ENCODE peak calls at places on chromosomes 7 and 10, in six cellular contexts. C, D, X, J, R and H are unnamed samples.

GRCh38 chr10:88152720-88153119 is 289.3 kb downstream of the PTEN start:
- DNase-seq in C (peak), D (peak), X (no peak), J (no peak), R (peak), H (no peak)

GRCh38 chr10:30742471-30742870 is 112.9 kb upstream of the LYZL2 start:
- DNase-seq in C (no peak), D (no peak), X (no peak), J (no peak), R (no peak), H (no peak)

GRCh38 chr7:2843711-2844152 is 376 bp downstream of the GNA12 start:
- DNase-seq in C (peak), D (no peak), X (no peak), J (no peak), R (peak), H (no peak)

GRCh38 chr10:120783901-120784300 is 67.3 kb upstream of the WDR11 start:
- DNase-seq in C (no peak), D (no peak), X (no peak), J (no peak), R (no peak), H (no peak)

GRCh38 chr10:68981074-68981473 is 7.5 kb upstream of the KIFBP start:
- DNase-seq in C (peak), D (peak), X (no peak), J (no peak), R (no peak), H (no peak)

GRCh38 chr10:92640110-92640509 is 47.2 kb downstream of the KIF11 start:
- DNase-seq in C (peak), D (no peak), X (no peak), J (no peak), R (peak), H (no peak)

GRCh38 chr10:100020161-100020882 is 10.6 kb upstream of the DNMBP start:
- DNase-seq in C (no peak), D (no peak), X (no peak), J (no peak), R (no peak), H (no peak)

GRCh38 chr7:4235596-4235995 is 446.5 kb upstream of the FOXK1 start:
- DNase-seq in C (no peak), D (no peak), X (no peak), J (no peak), R (no peak), H (no peak)

GRCh38 chr10:59692113-59692512 is 17.5 kb downstream of the SLC16A9 start:
- DNase-seq in C (no peak), D (no peak), X (no peak), J (no peak), R (no peak), H (no peak)

GRCh38 chr7:3067193-3067592 is 23.5 kb upstream of the CARD11 start:
- DNase-seq in C (no peak), D (no peak), X (no peak), J (no peak), R (no peak), H (no peak)

GRCh38 chr10:21499910-21500577 is 25.4 kb downstream of the SKIDA1 start:
- DNase-seq in C (peak), D (peak), X (no peak), J (peak), R (no peak), H (peak)

GRCh38 chr10:86480571-86480970 is 41.0 kb downstream of the WAPL start:
- DNase-seq in C (no peak), D (no peak), X (no peak), J (no peak), R (no peak), H (no peak)

GRCh38 chr7:151793531-151793935 is 83.4 kb downstream of the PRKAG2 start:
- DNase-seq in C (no peak), D (no peak), X (no peak), J (no peak), R (no peak), H (no peak)

GRCh38 chr10:17782921-17783665 is 26.1 kb upstream of the MRC1 start:
- DNase-seq in C (no peak), D (no peak), X (no peak), J (no peak), R (peak), H (no peak)

GRCh38 chr7:102891693-102892261 is 21.0 kb upstream of the LRRC17 start:
- DNase-seq in C (peak), D (no peak), X (no peak), J (no peak), R (peak), H (no peak)

GRCh38 chr7:12358694-12359093 is 45.0 kb downstream of the VWDE start:
- DNase-seq in C (no peak), D (no peak), X (no peak), J (no peak), R (peak), H (no peak)

GRCh38 chr10:17703706-17704105 is 48.3 kb upstream of the TMEM236 start:
- DNase-seq in C (no peak), D (no peak), X (no peak), J (no peak), R (no peak), H (no peak)

GRCh38 chr7:2937701-2938513 is 93.8 kb upstream of the GNA12 start:
- DNase-seq in C (no peak), D (no peak), X (no peak), J (no peak), R (no peak), H (peak)

GRCh38 chr7:120114626-120115025 is 158.3 kb upstream of the KCND2 start:
- DNase-seq in C (no peak), D (no peak), X (no peak), J (no peak), R (no peak), H (no peak)

GRCh38 chr7:41940760-41941343 is 238.0 kb upstream of the INHBA start:
- DNase-seq in C (peak), D (peak), X (peak), J (peak), R (peak), H (peak)

GRCh38 chr10:47092822-47093221 is 181.6 kb downstream of the PTPN20 start:
- DNase-seq in C (no peak), D (no peak), X (no peak), J (no peak), R (no peak), H (peak)

GRCh38 chr10:80468002-80468401 is 13.9 kb downstream of the TSPAN14 start:
- DNase-seq in C (no peak), D (peak), X (no peak), J (no peak), R (no peak), H (peak)

GRCh38 chr10:20879136-20879535 is 18.0 kb downstream of the NEBL start:
- DNase-seq in C (no peak), D (no peak), X (no peak), J (no peak), R (no peak), H (no peak)

GRCh38 chr7:135406908-135407307 is 103.0 kb downstream of the CNOT4 start:
- DNase-seq in C (no peak), D (no peak), X (no peak), J (no peak), R (peak), H (no peak)

GRCh38 chr7:135409845-135410545 is 99.9 kb downstream of the CNOT4 start:
- DNase-seq in C (no peak), D (no peak), X (no peak), J (no peak), R (no peak), H (no peak)

GRCh38 chr7:135405969-135406368 is 103.9 kb downstream of the CNOT4 start:
- DNase-seq in C (no peak), D (no peak), X (no peak), J (no peak), R (no peak), H (no peak)

GRCh38 chr7:135410546-135410942 is 99.4 kb downstream of the CNOT4 start:
- DNase-seq in C (no peak), D (no peak), X (no peak), J (no peak), R (no peak), H (no peak)

DNA sequence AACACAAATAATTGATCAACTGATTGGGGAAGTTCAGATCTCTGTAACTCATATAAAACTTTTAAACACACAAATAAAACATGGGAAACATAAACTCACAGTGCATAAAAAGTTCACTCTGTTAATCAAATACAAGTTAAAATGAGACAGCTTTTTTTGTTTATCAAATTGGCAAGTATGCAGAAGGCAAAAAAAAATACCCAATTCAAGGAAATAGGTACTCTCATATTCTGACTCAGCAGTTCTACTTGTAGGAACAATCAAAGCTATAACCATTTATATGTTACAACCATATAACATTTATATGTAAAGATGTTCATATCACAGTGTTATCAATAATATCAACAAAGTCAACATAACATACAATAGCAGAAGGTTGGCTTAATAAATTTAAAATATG is 102.0 kb downstream of the CNOT4 start:
- DNase-seq in C (no peak), D (no peak), X (no peak), J (no peak), R (no peak), H (no peak)
- H2BK15ac ChIP-seq in C (no peak), D (no peak), X (no peak), J (no peak), R (no peak), H (no peak)

GRCh38 chr10:103599211-103599610 is 105.7 kb downstream of the NEURL1 start:
- DNase-seq in C (no peak), D (no peak), X (no peak), J (no peak), R (no peak), H (no peak)

GRCh38 chr10:103598654-103599115 is 105.2 kb downstream of the NEURL1 start:
- DNase-seq in C (peak), D (peak), X (peak), J (peak), R (peak), H (peak)

GRCh38 chr10:103600956-103601569 is 107.6 kb downstream of the NEURL1 start:
- DNase-seq in C (no peak), D (no peak), X (no peak), J (no peak), R (no peak), H (no peak)

GRCh38 chr10:103599907-103600306 is 106.4 kb downstream of the NEURL1 start:
- DNase-seq in C (no peak), D (no peak), X (no peak), J (no peak), R (no peak), H (no peak)

DNA sequence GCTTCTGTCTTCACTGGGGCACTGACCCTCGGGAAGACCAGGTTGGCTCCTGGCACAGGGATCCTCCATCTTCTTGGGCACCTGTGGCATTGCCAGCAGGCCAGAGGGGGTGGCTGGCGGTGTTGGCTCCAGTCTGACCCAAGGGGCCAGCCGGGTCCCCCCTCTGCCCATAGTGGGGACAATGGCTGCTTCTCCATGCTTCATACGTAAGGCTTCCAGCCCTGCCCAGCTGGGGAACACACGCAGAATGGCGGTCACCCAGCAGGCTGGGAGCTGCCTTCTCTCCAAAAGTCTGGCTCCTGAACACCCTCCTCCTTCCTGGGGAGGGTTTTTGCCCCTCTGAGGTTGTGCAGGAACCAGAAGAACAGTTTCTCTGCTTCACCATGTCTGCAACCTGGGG is 106.8 kb downstream of the NEURL1 start:
- DNase-seq in C (no peak), D (no peak), X (no peak), J (no peak), R (no peak), H (no peak)
- H2BK15ac ChIP-seq in C (no peak), D (no peak), X (no peak), J (no peak), R (no peak), H (no peak)

DNA sequence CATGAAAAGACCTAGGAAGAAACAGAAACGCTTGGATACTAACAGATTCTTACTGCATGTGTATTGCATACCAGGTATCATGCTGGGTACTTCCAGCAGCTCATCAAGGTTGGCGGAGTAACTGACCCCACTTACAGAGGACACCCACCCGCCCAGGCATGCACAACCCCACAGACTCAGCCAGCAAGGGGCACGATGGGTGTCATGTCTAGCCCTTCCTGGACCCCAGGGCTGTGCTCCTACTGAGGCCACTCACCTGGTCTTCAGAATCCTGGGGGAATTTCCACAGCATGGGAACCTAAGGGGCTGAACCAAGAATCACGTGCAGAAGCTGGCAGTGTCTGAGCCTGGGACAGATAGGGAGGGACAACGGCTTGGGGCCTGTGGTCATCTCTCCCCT is 134.1 kb upstream of the ZNF32 start:
- DNase-seq in C (no peak), D (peak), X (no peak), J (no peak), R (no peak), H (no peak)
- H2BK15ac ChIP-seq in C (no peak), D (no peak), X (no peak), J (no peak), R (no peak), H (no peak)

DNA sequence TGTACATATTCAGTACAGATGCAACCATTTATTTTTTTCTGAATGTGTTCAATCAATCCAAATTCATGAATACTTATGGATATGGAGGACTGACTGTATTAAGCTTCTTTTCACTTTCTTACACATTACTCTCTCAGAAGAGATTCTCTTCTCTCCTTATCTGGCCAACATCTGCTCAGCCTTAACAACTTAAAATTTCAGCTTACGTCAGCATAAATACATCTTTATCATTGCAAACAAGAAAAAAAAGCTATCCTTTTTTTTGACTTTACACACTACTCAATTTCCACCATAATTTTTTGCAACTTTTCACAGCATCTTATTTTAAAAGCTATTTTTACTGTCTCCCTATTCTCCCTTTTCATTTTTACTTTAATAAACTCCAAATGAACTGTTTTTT is 80.9 kb upstream of the POT1 start:
- DNase-seq in C (no peak), D (no peak), X (no peak), J (no peak), R (no peak), H (no peak)
- H2BK15ac ChIP-seq in C (no peak), D (no peak), X (no peak), J (no peak), R (no peak), H (no peak)